ENCODE peak calls at places on chromosomes 1 and 21, in seven cellular contexts. Q is neural progenitor cell; R is skeletal muscle cell; Z is lung; M is fibroblast of pulmonary artery; V is CD4-positive, alpha-beta memory T cell; U is K562. B is an unnamed sample.

GRCh38 chr1:245687636-245688535 is 533.1 kb downstream of the KIF26B start:
- DNase-seq in Q (peak), R (no peak), Z (no peak), M (no peak), V (no peak), U (no peak), B (no peak)

GRCh38 chr1:193185861-193186714 is at the start of gene B3GALT2:
- DNase-seq in Q (peak), R (no peak), Z (no peak), M (peak), V (peak), U (no peak), B (peak)

GRCh38 chr1:228272331-228272791 is 64.5 kb downstream of the OBSCN start:
- DNase-seq in Q (no peak), R (no peak), Z (no peak), M (no peak), V (no peak), U (no peak), B (no peak)

GRCh38 chr1:183159960-183160359 is 26.1 kb upstream of the LAMC2 start:
- DNase-seq in Q (no peak), R (no peak), Z (peak), M (no peak), V (no peak), U (no peak), B (no peak)

GRCh38 chr1:43345119-43345518 is 7.5 kb downstream of the MPL start:
- DNase-seq in Q (no peak), R (no peak), Z (no peak), M (no peak), V (no peak), U (peak), B (no peak)

GRCh38 chr1:33455537-33456301 is 16.7 kb upstream of the ZSCAN20 start:
- DNase-seq in Q (peak), R (peak), Z (no peak), M (peak), V (peak), U (peak), B (peak)

GRCh38 chr1:241532173-241532553 is at the start of gene KMO:
- DNase-seq in Q (no peak), R (no peak), Z (no peak), M (peak), V (no peak), U (no peak), B (no peak)

GRCh38 chr21:15495965-15496364 is 233.8 kb upstream of the USP25 start:
- DNase-seq in Q (no peak), R (peak), Z (no peak), M (peak), V (no peak), U (no peak), B (peak)

GRCh38 chr1:34419662-34420061 is 243.0 kb downstream of the C1orf94 start:
- DNase-seq in Q (peak), R (no peak), Z (no peak), M (no peak), V (no peak), U (peak), B (no peak)

GRCh38 chr1:182784556-182785171 is 4.9 kb upstream of the NPL start:
- DNase-seq in Q (peak), R (no peak), Z (no peak), M (peak), V (peak), U (peak), B (peak)

GRCh38 chr1:228415853-228416216 is 826 bp downstream of the TRIM17 start:
- DNase-seq in Q (no peak), R (no peak), Z (no peak), M (no peak), V (peak), U (no peak), B (no peak)

GRCh38 chr1:53197301-53198205 is 929 bp downstream of the CPT2 start:
- DNase-seq in Q (peak), R (no peak), Z (no peak), M (peak), V (no peak), U (peak), B (no peak)

GRCh38 chr1:60279798-60280197 is 206.2 kb upstream of the C1orf87 start:
- DNase-seq in Q (no peak), R (no peak), Z (no peak), M (peak), V (no peak), U (no peak), B (no peak)

GRCh38 chr1:206706298-206706791 is 21.6 kb downstream of the MAPKAPK2 start:
- DNase-seq in Q (peak), R (peak), Z (no peak), M (peak), V (no peak), U (no peak), B (peak)

GRCh38 chr1:236685205-236685916 is 938 bp upstream of the ACTN2 start:
- DNase-seq in Q (no peak), R (no peak), Z (no peak), M (no peak), V (no peak), U (no peak), B (no peak)

GRCh38 chr1:56409112-56409691 is 170.2 kb downstream of the PLPP3 start:
- DNase-seq in Q (no peak), R (no peak), Z (peak), M (no peak), V (no peak), U (peak), B (no peak)

GRCh38 chr1:17360272-17360956 is 11.6 kb upstream of the PADI6 start:
- DNase-seq in Q (no peak), R (no peak), Z (no peak), M (no peak), V (no peak), U (peak), B (no peak)

GRCh38 chr21:25005388-25005787 is 601.9 kb downstream of the MRPL39 start:
- DNase-seq in Q (no peak), R (no peak), Z (no peak), M (peak), V (no peak), U (no peak), B (no peak)

GRCh38 chr1:93575586-93576271 is 105.9 kb downstream of the BCAR3 start:
- DNase-seq in Q (peak), R (no peak), Z (no peak), M (no peak), V (no peak), U (no peak), B (no peak)

GRCh38 chr21:33169360-33169759 is 60.4 kb upstream of the IFNAR2 start:
- DNase-seq in Q (no peak), R (no peak), Z (no peak), M (no peak), V (no peak), U (no peak), B (no peak)

GRCh38 chr1:25692560-25692959 is 76.0 kb downstream of the MAN1C1 start:
- DNase-seq in Q (peak), R (no peak), Z (no peak), M (no peak), V (no peak), U (peak), B (peak)

GRCh38 chr1:179794669-179795068 is 51.6 kb downstream of the FAM163A start:
- DNase-seq in Q (no peak), R (no peak), Z (no peak), M (peak), V (no peak), U (no peak), B (peak)

GRCh38 chr1:81044708-81045107 is 756.0 kb upstream of the ADGRL2 start:
- DNase-seq in Q (no peak), R (no peak), Z (no peak), M (peak), V (no peak), U (no peak), B (no peak)

GRCh38 chr1:44808938-44809917 is 905 bp downstream of the BTBD19 start:
- DNase-seq in Q (no peak), R (no peak), Z (peak), M (peak), V (peak), U (peak), B (no peak)

GRCh38 chr1:202135221-202135721 is 9.3 kb downstream of the ARL8A start:
- DNase-seq in Q (peak), R (no peak), Z (peak), M (peak), V (peak), U (peak), B (peak)

GRCh38 chr1:179937668-179938259 is 16.8 kb upstream of the CEP350 start:
- DNase-seq in Q (no peak), R (no peak), Z (no peak), M (no peak), V (no peak), U (no peak), B (no peak)

GRCh38 chr1:10598088-10598712 is 123.5 kb downstream of the PEX14 start:
- DNase-seq in Q (peak), R (no peak), Z (no peak), M (no peak), V (no peak), U (no peak), B (peak)
- H3K4me3 ChIP-seq in Q (no peak), R (no peak), Z (no peak), M (no peak), V (no peak), U (no peak), B (no peak)

GRCh38 chr1:107009286-107009685 is 47.2 kb upstream of the PRMT6 start:
- DNase-seq in Q (no peak), R (no peak), Z (no peak), M (no peak), V (no peak), U (no peak), B (no peak)

GRCh38 chr1:107016376-107016978 is 40.0 kb upstream of the PRMT6 start:
- DNase-seq in Q (no peak), R (no peak), Z (no peak), M (no peak), V (no peak), U (no peak), B (no peak)

GRCh38 chr1:107010582-107010981 is 45.9 kb upstream of the PRMT6 start:
- DNase-seq in Q (no peak), R (no peak), Z (no peak), M (no peak), V (no peak), U (no peak), B (no peak)
- H3K4me3 ChIP-seq in Q (no peak), R (no peak), Z (no peak), M (no peak), V (no peak), U (no peak), B (no peak)

GRCh38 chr1:96723372-96723771 is 1.8 kb downstream of the PTBP2 start:
- DNase-seq in Q (no peak), R (no peak), Z (no peak), M (no peak), V (no peak), U (no peak), B (no peak)
- H3K4me3 ChIP-seq in Q (peak), R (peak), Z (no peak), M (peak), V (peak), U (peak), B (peak)

GRCh38 chr1:24415334-24415909 is at the start of gene NIPAL3:
- DNase-seq in Q (peak), R (peak), Z (peak), M (peak), V (peak), U (peak), B (peak)

GRCh38 chr1:24416666-24417391 is 1.2 kb downstream of the NIPAL3 start:
- DNase-seq in Q (no peak), R (peak), Z (no peak), M (peak), V (peak), U (peak), B (no peak)

GRCh38 chr1:24413350-24414163 is at the start of gene STPG1:
- DNase-seq in Q (peak), R (no peak), Z (peak), M (peak), V (peak), U (peak), B (peak)

GRCh38 chr1:24415910-24416665 is 486 bp downstream of the NIPAL3 start:
- DNase-seq in Q (peak), R (no peak), Z (no peak), M (peak), V (peak), U (peak), B (no peak)

DNA sequence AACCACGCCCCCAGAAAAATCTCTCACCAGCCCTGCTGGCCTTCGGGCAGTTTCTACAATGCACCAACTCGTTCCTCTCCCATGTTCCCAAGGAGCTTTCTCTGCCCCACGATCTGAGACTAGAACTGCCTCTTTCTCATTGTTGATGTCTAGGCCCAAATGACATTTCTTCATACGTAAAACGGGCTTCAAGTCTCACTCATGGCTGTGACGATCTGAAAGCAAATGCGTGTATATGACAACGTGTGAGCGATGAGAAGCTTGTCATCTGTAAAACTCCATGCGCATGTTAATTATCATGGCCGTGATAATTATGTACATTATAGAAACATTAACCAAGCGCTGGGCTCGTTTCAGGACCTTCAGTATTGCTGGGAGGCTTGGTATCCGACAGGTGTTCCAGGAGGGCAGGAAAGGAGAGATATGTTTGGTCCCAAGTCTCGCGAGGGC is 693 bp upstream of the NIPAL3 start:
- DNase-seq in Q (no peak), R (no peak), Z (no peak), M (no peak), V (no peak), U (no peak), B (no peak)
- H3K4me3 ChIP-seq in Q (peak), R (no peak), Z (no peak), M (peak), V (no peak), U (peak), B (peak)

GRCh38 chr1:54800899-54801759 is at the start of gene TTC22:
- DNase-seq in Q (peak), R (no peak), Z (peak), M (no peak), V (peak), U (peak), B (no peak)
- H3K4me3 ChIP-seq in Q (peak), R (peak), Z (peak), M (peak), V (peak), U (peak), B (no peak)

GRCh38 chr1:2584822-2585317 is 1.7 kb upstream of the PRXL2B start:
- DNase-seq in Q (no peak), R (no peak), Z (no peak), M (no peak), V (no peak), U (no peak), B (no peak)
- H3K4me3 ChIP-seq in Q (peak), R (peak), Z (peak), M (peak), V (peak), U (peak), B (no peak)

GRCh38 chr1:178037510-178038253 is 56.2 kb upstream of the RASAL2 start:
- DNase-seq in Q (peak), R (no peak), Z (peak), M (peak), V (no peak), U (peak), B (no peak)
- H3K4me3 ChIP-seq in Q (peak), R (peak), Z (peak), M (peak), V (no peak), U (peak), B (no peak)

DNA sequence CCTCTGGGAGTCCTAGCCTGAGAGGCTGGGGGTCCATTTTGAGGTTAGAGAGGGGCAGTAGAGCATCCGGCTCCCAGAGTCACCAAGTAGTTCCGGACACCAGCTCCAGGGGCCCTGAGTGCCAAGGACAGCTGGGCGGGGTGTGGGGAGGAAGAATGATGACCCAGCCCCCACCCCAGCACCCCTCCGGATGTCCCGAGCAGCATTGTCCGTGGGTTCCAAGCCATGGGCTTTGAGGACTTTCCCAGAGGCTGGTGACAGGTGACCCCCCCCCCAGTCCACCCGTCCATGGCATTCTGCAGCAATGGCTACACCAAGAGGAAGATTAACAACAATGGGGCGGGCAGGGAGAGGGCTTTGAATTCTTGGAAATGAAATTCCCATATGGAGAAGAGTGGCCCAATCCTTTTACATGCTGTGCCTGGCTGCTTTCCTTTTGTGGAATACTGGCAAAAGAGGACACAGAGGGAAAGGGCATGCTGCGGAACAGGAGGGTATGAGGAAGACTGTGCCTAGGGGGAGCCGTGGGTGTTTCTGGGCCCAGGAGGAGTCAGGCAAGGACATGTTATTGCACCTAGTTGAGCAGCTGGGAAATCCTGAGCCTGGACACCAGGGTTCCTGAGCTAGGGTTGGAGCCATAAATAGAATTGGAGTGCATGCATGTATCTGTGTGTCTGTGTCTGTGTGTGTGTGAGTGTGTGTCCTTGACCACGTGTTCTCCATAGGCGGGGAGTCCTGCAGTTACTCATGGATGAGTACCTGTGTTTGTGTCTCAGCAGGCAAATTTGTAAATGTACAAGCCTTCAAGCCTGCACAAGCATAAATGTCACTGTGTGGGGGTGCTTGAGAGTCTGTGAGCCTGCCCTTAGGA is 953 bp downstream of the ATP1A2 start:
- DNase-seq in Q (no peak), R (no peak), Z (no peak), M (peak), V (no peak), U (no peak), B (no peak)
- H3K4me3 ChIP-seq in Q (peak), R (peak), Z (no peak), M (no peak), V (no peak), U (no peak), B (no peak)

GRCh38 chr1:68117416-68117815 is 67.0 kb upstream of the DIRAS3 start:
- DNase-seq in Q (no peak), R (no peak), Z (no peak), M (no peak), V (no peak), U (no peak), B (no peak)

GRCh38 chr1:68115308-68115707 is 64.9 kb upstream of the DIRAS3 start:
- DNase-seq in Q (no peak), R (no peak), Z (no peak), M (no peak), V (no peak), U (no peak), B (no peak)

GRCh38 chr1:68113961-68114360 is 63.5 kb upstream of the DIRAS3 start:
- DNase-seq in Q (no peak), R (no peak), Z (no peak), M (no peak), V (no peak), U (no peak), B (no peak)

GRCh38 chr1:68119445-68119844 is 69.0 kb upstream of the DIRAS3 start:
- DNase-seq in Q (no peak), R (no peak), Z (no peak), M (no peak), V (no peak), U (no peak), B (no peak)

DNA sequence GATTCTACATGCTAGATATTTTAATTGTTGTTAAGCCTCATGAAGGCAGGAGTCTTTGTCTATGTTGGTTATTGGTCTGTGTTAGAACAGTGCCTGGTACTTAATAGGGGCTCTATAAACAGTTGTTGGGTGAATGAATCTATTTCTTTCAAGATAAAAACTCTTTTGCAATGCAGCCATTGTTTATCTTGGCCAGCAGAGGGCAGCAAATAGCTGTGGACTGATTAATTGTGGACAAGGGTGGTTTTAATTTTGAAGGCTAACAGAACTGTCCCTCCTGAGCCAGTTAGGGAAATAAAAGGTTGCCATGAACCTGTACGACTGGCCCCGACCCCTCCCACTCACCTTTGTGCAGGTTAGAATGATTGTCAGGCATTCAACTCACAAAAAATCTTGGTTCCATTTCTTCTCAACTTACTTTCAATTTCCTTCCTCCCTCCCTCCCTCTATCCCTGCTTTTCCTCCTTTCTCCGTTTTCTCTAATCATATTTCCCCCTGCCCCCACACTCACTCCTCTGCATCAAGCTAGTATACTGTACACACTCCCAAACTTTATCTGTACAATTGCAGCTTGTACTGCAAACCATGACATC is 66.3 kb upstream of the DIRAS3 start:
- DNase-seq in Q (peak), R (no peak), Z (peak), M (peak), V (peak), U (peak), B (peak)
- H3K4me3 ChIP-seq in Q (no peak), R (no peak), Z (no peak), M (no peak), V (no peak), U (no peak), B (no peak)